ENCODE peak calls at places on chromosomes 2 and 18, in six cellular contexts. One of them, this sample, is unnamed.

GRCh38 chr2:79910643-79911042 is 393.9 kb downstream of the LRRTM1 start:
- DNase-seq in H1: no peak
- DNase-seq in GM12891: no peak
- DNase-seq in GM12878: no peak
- DNase-seq in HepG2: no peak
- DNase-seq in K562: no peak
- DNase-seq in this sample: no peak

GRCh38 chr2:215848679-215849078 is 164.7 kb downstream of the MREG start:
- DNase-seq in HepG2: no peak
- DNase-seq in H1: no peak
- DNase-seq in GM12878: no peak
- DNase-seq in K562: no peak
- DNase-seq in GM12891: no peak
- DNase-seq in this sample: no peak

GRCh38 chr2:128495996-128496547 is 177.4 kb upstream of the HS6ST1 start:
- DNase-seq in K562: no peak
- DNase-seq in H1: peak
- DNase-seq in GM12878: no peak
- DNase-seq in HepG2: no peak
- DNase-seq in GM12891: no peak
- DNase-seq in this sample: no peak

GRCh38 chr2:157061799-157062198 is 195.7 kb upstream of the GALNT5 start:
- DNase-seq in HepG2: no peak
- DNase-seq in GM12878: peak
- DNase-seq in K562: no peak
- DNase-seq in GM12891: no peak
- DNase-seq in H1: no peak
- DNase-seq in this sample: no peak

GRCh38 chr2:197137826-197138480 is 172.6 kb downstream of the ANKRD44 start:
- DNase-seq in H1: no peak
- DNase-seq in GM12891: no peak
- DNase-seq in HepG2: no peak
- DNase-seq in K562: no peak
- DNase-seq in GM12878: no peak
- DNase-seq in this sample: no peak

GRCh38 chr18:76565238-76566173 is 70.5 kb upstream of the ZNF516 start:
- DNase-seq in GM12878: no peak
- DNase-seq in HepG2: peak
- DNase-seq in GM12891: no peak
- DNase-seq in K562: peak
- DNase-seq in H1: peak
- DNase-seq in this sample: no peak

GRCh38 chr2:196967126-196967525 is 40.6 kb upstream of the PGAP1 start:
- DNase-seq in H1: no peak
- DNase-seq in K562: no peak
- DNase-seq in GM12891: no peak
- DNase-seq in GM12878: no peak
- DNase-seq in HepG2: no peak
- DNase-seq in this sample: no peak

GRCh38 chr2:55159752-55160151 is 72.3 kb downstream of the CLHC1 start:
- DNase-seq in K562: no peak
- DNase-seq in GM12878: no peak
- DNase-seq in GM12891: no peak
- DNase-seq in H1: no peak
- DNase-seq in HepG2: no peak
- DNase-seq in this sample: no peak

GRCh38 chr2:202408546-202409140 is 32.5 kb downstream of the BMPR2 start:
- DNase-seq in GM12878: no peak
- DNase-seq in GM12891: no peak
- DNase-seq in K562: no peak
- DNase-seq in HepG2: no peak
- DNase-seq in H1: no peak
- DNase-seq in this sample: no peak

GRCh38 chr2:142140434-142140845 is 9.6 kb upstream of the LRP1B start:
- DNase-seq in H1: no peak
- DNase-seq in GM12891: no peak
- DNase-seq in K562: peak
- DNase-seq in GM12878: no peak
- DNase-seq in HepG2: peak
- DNase-seq in this sample: no peak

GRCh38 chr2:85537600-85538506 is 1.1 kb upstream of the MAT2A start:
- DNase-seq in K562: peak
- DNase-seq in GM12891: no peak
- DNase-seq in HepG2: peak
- DNase-seq in H1: peak
- DNase-seq in GM12878: no peak
- DNase-seq in this sample: no peak

GRCh38 chr2:188551671-188552070 is 260.0 kb downstream of the GULP1 start:
- DNase-seq in HepG2: no peak
- DNase-seq in GM12891: no peak
- DNase-seq in H1: no peak
- DNase-seq in GM12878: no peak
- DNase-seq in K562: peak
- DNase-seq in this sample: no peak

GRCh38 chr18:596288-596881 is 403 bp upstream of the CLUL1 start:
- DNase-seq in HepG2: peak
- DNase-seq in GM12878: no peak
- DNase-seq in GM12891: peak
- DNase-seq in K562: peak
- DNase-seq in H1: peak
- DNase-seq in this sample: peak

GRCh38 chr2:232480201-232481190 is 7.1 kb downstream of the ECEL1 start:
- DNase-seq in HepG2: no peak
- DNase-seq in H1: no peak
- DNase-seq in K562: no peak
- DNase-seq in GM12891: no peak
- DNase-seq in GM12878: no peak
- DNase-seq in this sample: no peak

GRCh38 chr2:73070651-73071451 is 661 bp downstream of the SFXN5 start:
- DNase-seq in H1: peak
- DNase-seq in GM12878: peak
- DNase-seq in K562: peak
- DNase-seq in GM12891: peak
- DNase-seq in HepG2: peak
- DNase-seq in this sample: peak

GRCh38 chr2:18516112-18516511 is 44.3 kb downstream of the RDH14 start:
- DNase-seq in H1: no peak
- DNase-seq in K562: no peak
- DNase-seq in HepG2: no peak
- DNase-seq in GM12891: no peak
- DNase-seq in GM12878: no peak
- DNase-seq in this sample: no peak

GRCh38 chr2:209577376-209578357 is 153.8 kb downstream of the MAP2 start:
- DNase-seq in H1: no peak
- DNase-seq in GM12878: no peak
- DNase-seq in GM12891: no peak
- DNase-seq in HepG2: peak
- DNase-seq in K562: peak
- DNase-seq in this sample: no peak

GRCh38 chr18:51135361-51135760 is 62.1 kb downstream of the MEX3C start:
- DNase-seq in K562: peak
- DNase-seq in HepG2: no peak
- DNase-seq in GM12891: no peak
- DNase-seq in GM12878: no peak
- DNase-seq in H1: no peak
- DNase-seq in this sample: no peak

GRCh38 chr2:129812071-129812470 is 167.4 kb upstream of the RAB6C start:
- DNase-seq in K562: no peak
- DNase-seq in GM12878: peak
- DNase-seq in GM12891: no peak
- DNase-seq in HepG2: peak
- DNase-seq in H1: no peak
- DNase-seq in this sample: no peak

DNA sequence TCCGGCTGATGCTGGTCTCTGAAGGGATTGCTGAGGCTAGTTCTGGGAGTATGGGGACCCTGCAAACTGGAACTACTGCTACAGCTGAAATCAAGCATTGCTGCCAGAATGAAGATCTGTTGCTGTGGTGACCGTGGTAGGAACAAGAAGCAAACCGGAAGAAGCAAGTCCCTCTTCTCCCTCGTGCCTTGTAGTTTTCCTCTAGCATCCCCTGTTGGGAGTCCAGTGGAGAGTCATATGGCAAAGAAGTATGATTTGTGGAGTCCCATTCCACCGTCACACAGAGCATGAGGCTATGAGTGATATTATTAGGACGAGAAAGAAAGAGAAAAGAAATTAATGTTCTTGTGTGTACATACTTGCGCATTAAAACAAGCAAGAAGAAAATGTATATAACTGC is 138.8 kb upstream of the SP5 start:
- DNase-seq in GM12891: no peak
- DNase-seq in HepG2: peak
- DNase-seq in H1: no peak
- DNase-seq in GM12878: no peak
- DNase-seq in K562: peak
- DNase-seq in this sample: no peak
- TF ChIP-seq POLR2A in GM12891: no peak
- TF ChIP-seq POLR2A in HepG2: no peak
- TF ChIP-seq POLR2A in H1: no peak
- TF ChIP-seq POLR2A in GM12878: no peak
- TF ChIP-seq POLR2A in K562: no peak
- TF ChIP-seq POLR2A in this sample: no peak

DNA sequence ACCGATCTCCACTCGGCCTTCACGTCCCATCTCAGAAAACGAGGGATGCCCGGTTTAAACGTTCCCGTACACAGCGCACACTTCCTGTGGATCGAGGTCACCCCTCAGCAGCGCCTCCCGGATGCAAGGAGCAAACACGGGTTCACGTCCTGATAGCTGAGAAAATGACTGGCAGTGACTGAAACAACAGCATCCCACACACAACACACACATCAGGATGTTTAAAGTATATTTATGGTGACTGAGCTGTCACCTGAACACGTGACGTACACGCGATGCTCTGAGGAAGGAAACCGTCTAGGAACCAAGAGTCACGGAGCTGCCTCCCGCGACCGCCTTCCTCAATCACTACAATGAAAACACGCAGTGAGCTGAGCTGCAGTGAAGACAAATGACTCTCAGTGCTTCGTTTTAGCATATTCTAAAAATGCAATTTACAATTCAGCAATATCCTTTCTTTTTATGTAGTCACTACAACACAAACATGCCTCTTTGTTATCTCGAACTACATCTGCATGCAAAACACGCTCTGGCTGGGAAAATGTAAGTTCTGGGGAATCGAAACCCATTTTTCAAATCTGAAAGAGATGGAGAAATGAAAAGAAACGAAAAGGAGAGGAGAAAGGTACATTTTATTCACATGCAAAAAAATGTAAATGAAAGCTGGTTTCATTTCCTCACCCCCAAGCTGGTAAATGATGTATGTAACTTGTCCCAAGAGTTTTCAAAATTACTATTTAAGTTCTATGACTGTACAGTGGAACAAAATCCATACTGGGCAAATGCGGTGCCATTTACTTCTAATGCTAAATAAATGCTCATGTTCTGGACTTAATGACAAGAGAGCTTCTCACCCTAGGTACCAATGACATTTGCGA is 19.8 kb downstream of the HDAC4 start:
- DNase-seq in GM12878: peak
- DNase-seq in H1: no peak
- DNase-seq in K562: no peak
- DNase-seq in HepG2: no peak
- DNase-seq in GM12891: no peak
- DNase-seq in this sample: no peak
- TF ChIP-seq POLR2AphosphoS5 in GM12878: no peak
- TF ChIP-seq POLR2AphosphoS5 in H1: no peak
- TF ChIP-seq POLR2AphosphoS5 in K562: no peak
- TF ChIP-seq POLR2AphosphoS5 in HepG2: no peak
- TF ChIP-seq POLR2AphosphoS5 in GM12891: no peak
- TF ChIP-seq POLR2AphosphoS5 in this sample: no peak

GRCh38 chr2:36485521-36485920 is 112.4 kb downstream of the FEZ2 start:
- DNase-seq in H1: no peak
- DNase-seq in GM12891: no peak
- DNase-seq in K562: no peak
- DNase-seq in GM12878: no peak
- DNase-seq in HepG2: no peak
- DNase-seq in this sample: no peak
- TF ChIP-seq TAF1 in H1: no peak
- TF ChIP-seq TAF1 in GM12891: no peak
- TF ChIP-seq TAF1 in K562: no peak
- TF ChIP-seq TAF1 in GM12878: no peak
- TF ChIP-seq TAF1 in HepG2: no peak
- TF ChIP-seq TAF1 in this sample: no peak

DNA sequence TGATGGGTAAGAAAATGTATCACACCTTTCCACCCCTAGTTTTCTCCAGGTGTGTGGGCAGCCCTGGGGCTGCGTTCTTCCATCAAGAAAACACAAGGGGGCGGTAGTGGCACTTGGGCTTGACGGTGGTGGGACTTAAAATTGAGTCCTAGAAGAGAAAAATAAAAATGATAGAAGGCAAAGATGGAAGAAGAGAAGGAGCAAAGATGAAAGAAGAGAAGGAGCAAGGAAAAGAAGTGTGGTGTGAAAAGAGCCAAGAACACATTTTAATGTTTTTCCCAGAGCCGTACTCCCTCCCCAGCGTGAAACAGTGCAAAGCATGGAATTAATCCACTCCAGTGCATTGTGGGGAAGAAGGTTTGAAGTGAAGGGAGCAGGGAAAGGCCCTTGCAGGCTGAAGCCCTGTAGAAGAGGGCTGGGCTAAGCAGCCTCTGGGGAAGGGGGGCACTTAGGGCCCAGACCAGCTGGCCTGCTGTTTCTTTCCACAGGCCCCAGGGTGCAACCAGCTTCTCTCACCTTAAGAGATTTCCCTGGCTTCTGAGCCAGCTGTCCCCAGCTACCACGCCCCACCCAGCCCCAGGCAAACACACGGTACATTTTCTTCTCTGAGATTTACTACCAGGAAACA is 256.8 kb downstream of the RNF152 start:
- DNase-seq in GM12891: peak
- DNase-seq in HepG2: peak
- DNase-seq in H1: peak
- DNase-seq in K562: peak
- DNase-seq in GM12878: no peak
- DNase-seq in this sample: no peak
- TF ChIP-seq POLR2A in GM12891: no peak
- TF ChIP-seq POLR2A in HepG2: no peak
- TF ChIP-seq POLR2A in H1: no peak
- TF ChIP-seq POLR2A in K562: no peak
- TF ChIP-seq POLR2A in GM12878: no peak
- TF ChIP-seq POLR2A in this sample: no peak

DNA sequence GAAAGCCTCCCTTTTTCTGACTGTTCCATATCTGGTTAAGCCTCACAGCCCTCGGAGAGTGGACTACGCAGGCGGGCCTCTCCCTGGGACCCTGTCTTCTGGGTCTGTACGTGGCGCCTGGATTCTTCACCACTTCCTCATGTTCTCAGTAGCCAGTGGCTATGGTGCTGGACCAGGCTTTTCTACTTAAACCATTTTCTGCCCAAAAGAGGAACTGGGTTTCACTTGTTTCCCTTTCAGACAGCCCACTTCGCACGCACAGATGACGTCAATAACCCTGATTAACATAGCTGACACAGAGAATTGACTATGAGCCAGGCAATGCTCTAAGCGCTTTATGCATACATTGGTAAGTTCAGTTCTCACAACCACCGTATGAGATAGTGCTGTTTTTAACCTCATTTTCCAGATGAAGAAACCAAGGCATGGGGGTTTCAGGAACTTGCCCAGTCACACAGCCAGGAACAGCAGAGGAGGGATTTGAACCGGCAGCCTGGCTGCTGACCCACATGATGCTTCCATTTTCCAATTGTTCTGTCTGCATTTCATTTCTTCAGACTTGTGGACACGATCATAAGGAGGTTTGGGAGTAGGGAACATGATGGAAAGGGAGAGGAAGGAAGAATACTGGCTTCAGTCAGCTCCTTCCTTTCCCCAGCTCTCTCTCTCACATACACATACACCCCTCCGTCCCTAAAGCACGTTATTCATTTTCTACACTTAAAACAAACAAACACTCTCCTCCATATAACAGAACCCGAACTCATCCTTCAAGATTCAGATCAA is 41.7 kb downstream of the MYOM1 start:
- DNase-seq in GM12878: peak
- DNase-seq in H1: no peak
- DNase-seq in GM12891: peak
- DNase-seq in K562: peak
- DNase-seq in HepG2: no peak
- DNase-seq in this sample: peak
- TF ChIP-seq POLR2AphosphoS5 in GM12878: peak
- TF ChIP-seq POLR2AphosphoS5 in H1: no peak
- TF ChIP-seq POLR2AphosphoS5 in GM12891: peak
- TF ChIP-seq POLR2AphosphoS5 in K562: no peak
- TF ChIP-seq POLR2AphosphoS5 in HepG2: no peak
- TF ChIP-seq POLR2AphosphoS5 in this sample: peak

This sample was measured in GM12892.